ENCODE peak calls at places on chromosomes 11 and 22, in ten cellular contexts. E is lower lobe of right lung, O is stomach, S is foreskin fibroblast, F is psoas muscle, L is AG09309, J is HFF-Myc, Y is fibroblast of the aortic adventitia, T is left ventricle myocardium inferior, Q is tibial nerve. G is an unnamed sample.

GRCh38 chr22:21948390-21948789 is 4.3 kb downstream of the PPM1F start:
- DNase-seq in S (peak), E (no peak), Y (no peak), O (no peak), Q (no peak), L (no peak), J (no peak), T (no peak), F (no peak), G (no peak)

GRCh38 chr11:58771458-58771855 is 39.7 kb upstream of the GLYAT start:
- DNase-seq in Y (peak), Q (no peak), E (no peak), O (no peak), F (no peak), J (no peak), L (no peak), S (no peak), T (no peak), G (no peak)

GRCh38 chr11:96015911-96016565 is 92.1 kb upstream of the MTMR2 start:
- DNase-seq in F (no peak), J (no peak), L (no peak), S (peak), E (no peak), T (no peak), O (no peak), Q (no peak), Y (no peak), G (no peak)

GRCh38 chr22:42621505-42622002 is 6.9 kb upstream of the POLDIP3 start:
- DNase-seq in E (peak), F (peak), J (peak), S (peak), O (peak), L (no peak), T (peak), Y (peak), Q (peak), G (peak)

GRCh38 chr22:44620129-44620840 is 81.7 kb upstream of the PRR5 start:
- DNase-seq in Q (peak), Y (peak), L (no peak), F (peak), O (peak), S (peak), J (no peak), E (peak), T (peak), G (peak)

GRCh38 chr22:22176929-22177616 is 67.5 kb upstream of the VPREB1 start:
- DNase-seq in S (no peak), J (no peak), F (no peak), Y (no peak), O (no peak), T (no peak), Q (no peak), L (no peak), E (no peak), G (no peak)

GRCh38 chr11:72752088-72752914 is at the start of gene ARAP1:
- DNase-seq in E (peak), S (peak), Y (peak), T (peak), J (no peak), L (no peak), Q (peak), F (peak), O (peak), G (peak)

GRCh38 chr11:35969089-35970046 is 25.5 kb downstream of the LDLRAD3 start:
- DNase-seq in S (peak), L (no peak), T (no peak), O (peak), F (no peak), Y (no peak), J (peak), Q (no peak), E (peak), G (no peak)

GRCh38 chr22:31328545-31328960 is 17.6 kb downstream of the PATZ1 start:
- DNase-seq in E (no peak), O (no peak), S (no peak), Y (no peak), F (no peak), J (no peak), Q (no peak), T (no peak), L (no peak), G (no peak)

GRCh38 chr11:14625804-14626203 is 17.8 kb upstream of the PDE3B start:
- DNase-seq in O (no peak), F (no peak), L (no peak), E (no peak), S (no peak), Q (no peak), J (no peak), Y (no peak), T (no peak), G (no peak)

GRCh38 chr11:9574556-9574805 is 1.0 kb downstream of the WEE1 start:
- DNase-seq in T (peak), S (no peak), E (peak), O (peak), J (no peak), Y (peak), F (peak), L (no peak), Q (no peak), G (peak)

GRCh38 chr11:76134239-76134638 is 72.1 kb downstream of the WNT11 start:
- DNase-seq in L (no peak), F (no peak), O (no peak), J (no peak), Q (no peak), T (no peak), E (no peak), Y (no peak), S (no peak), G (no peak)

GRCh38 chr11:34214961-34215805 is 109.8 kb downstream of the NAT10 start:
- DNase-seq in J (no peak), F (no peak), E (no peak), L (no peak), Q (no peak), Y (peak), O (no peak), S (peak), T (no peak), G (no peak)

GRCh38 chr11:133291672-133292265 is 240.5 kb downstream of the OPCML start:
- DNase-seq in L (no peak), F (no peak), O (no peak), E (no peak), Q (no peak), J (no peak), T (no peak), S (no peak), Y (no peak), G (no peak)

GRCh38 chr11:72113170-72113808 is 794 bp upstream of the ANAPC15 start:
- DNase-seq in O (no peak), J (no peak), Y (peak), L (no peak), S (peak), F (no peak), Q (no peak), T (no peak), E (no peak), G (no peak)

GRCh38 chr11:13249992-13250391 is 27.6 kb upstream of the BMAL1 start:
- DNase-seq in S (peak), E (no peak), O (no peak), J (no peak), Q (no peak), Y (no peak), L (no peak), T (no peak), F (no peak), G (no peak)

GRCh38 chr11:30092518-30092917 is 75.7 kb upstream of the KCNA4 start:
- DNase-seq in L (no peak), T (no peak), F (no peak), O (no peak), E (no peak), S (no peak), Y (no peak), Q (no peak), J (no peak), G (no peak)
- H3K4me3 ChIP-seq in L (no peak), T (no peak), F (no peak), O (no peak), E (no peak), S (no peak), Y (no peak), Q (no peak), J (no peak), G (no peak)

DNA sequence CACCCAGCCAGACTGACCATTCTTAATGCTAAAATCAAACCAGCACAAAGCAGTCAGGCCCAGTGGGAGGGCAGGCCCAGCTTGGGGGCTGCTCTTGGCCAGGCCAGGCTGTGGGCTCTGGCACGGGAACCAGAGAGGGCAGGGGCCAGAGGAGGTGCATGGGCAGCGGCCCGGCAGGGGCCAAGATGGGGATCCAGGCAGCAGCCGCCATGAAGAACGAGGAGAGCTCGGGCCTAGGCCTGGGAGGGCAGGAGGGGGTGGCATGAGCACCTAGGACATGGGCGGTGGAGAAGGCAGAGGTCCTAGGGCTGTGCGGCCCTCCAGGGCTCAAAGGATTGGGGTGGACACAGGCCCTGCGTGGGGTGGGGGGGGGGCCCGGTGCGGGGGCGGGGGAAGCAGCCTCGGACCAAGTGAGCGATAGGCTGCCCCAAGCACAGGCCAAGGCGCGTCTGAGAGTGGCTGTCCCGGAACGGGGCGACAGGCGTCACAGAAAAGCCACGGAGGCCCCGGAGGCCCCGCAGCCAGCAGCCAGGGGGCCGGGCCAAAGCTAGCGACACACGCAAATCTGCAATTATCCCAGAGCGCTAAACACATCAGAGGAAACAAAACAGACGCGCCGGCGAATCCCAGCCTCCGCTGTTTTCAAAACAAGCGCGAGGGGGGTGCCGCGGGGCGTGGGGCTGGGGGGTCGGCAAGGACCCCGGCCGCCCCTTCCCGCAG is 8.3 kb downstream of the PLXNB2 start:
- DNase-seq in E (no peak), O (peak), Y (no peak), S (peak), T (peak), Q (no peak), F (no peak), J (no peak), L (no peak), G (no peak)
- H3K4me3 ChIP-seq in E (peak), O (peak), Y (no peak), S (no peak), T (peak), Q (peak), F (peak), J (no peak), L (no peak), G (peak)

DNA sequence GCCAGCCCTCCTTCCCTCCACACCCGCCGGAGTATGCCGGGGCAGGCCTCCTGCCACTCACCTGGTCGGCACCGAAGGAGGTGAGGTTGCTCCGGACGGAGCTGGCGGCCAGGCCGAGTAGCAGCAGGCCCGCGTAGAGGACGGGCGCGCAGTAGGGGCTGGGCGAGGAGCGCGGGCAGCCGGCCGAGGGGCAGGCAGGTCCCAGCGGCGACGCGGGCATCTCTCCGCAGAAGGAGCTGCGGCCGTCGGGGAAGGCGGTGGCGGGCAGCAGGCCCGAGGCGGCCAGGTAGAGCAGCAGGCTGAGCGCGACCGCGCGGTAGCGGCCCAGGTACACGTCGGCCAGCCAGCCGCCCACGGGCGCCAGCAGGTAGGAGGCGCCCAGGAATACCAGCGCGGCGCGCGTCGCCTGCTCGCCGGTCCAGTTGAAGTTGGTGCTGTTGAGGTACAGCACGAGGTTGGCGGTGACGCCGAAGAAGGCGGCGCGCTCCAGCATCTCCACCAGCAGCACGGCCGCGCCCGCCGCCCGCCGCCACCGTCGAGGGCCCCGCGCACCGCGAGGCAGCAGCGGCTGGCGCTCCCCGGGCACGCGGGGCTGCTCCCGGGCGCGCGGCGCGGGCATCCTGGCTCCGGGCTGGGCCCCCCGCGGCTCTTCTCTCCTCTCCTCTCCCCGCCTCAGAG is 904 bp downstream of the SLC15A3 start:
- DNase-seq in L (no peak), F (no peak), J (no peak), S (peak), T (peak), Y (no peak), Q (no peak), E (peak), O (peak), G (peak)
- H3K4me3 ChIP-seq in L (peak), F (peak), J (no peak), S (peak), T (peak), Y (peak), Q (peak), E (peak), O (peak), G (peak)

GRCh38 chr22:39215430-39216142 is 29.2 kb downstream of the PDGFB start:
- DNase-seq in E (peak), L (no peak), Y (no peak), O (no peak), T (no peak), J (no peak), Q (no peak), F (no peak), S (no peak), G (no peak)

GRCh38 chr22:39216143-39216490 is 28.7 kb downstream of the PDGFB start:
- DNase-seq in Q (no peak), O (no peak), S (no peak), T (no peak), E (peak), L (no peak), J (no peak), Y (no peak), F (no peak), G (no peak)

GRCh38 chr22:39214383-39215069 is 30.3 kb downstream of the PDGFB start:
- DNase-seq in S (peak), O (no peak), T (no peak), Y (no peak), J (no peak), F (no peak), Q (no peak), E (peak), L (no peak), G (no peak)

GRCh38 chr22:39214006-39214382 is 30.8 kb downstream of the PDGFB start:
- DNase-seq in E (peak), L (no peak), Y (no peak), O (no peak), F (no peak), T (no peak), S (no peak), J (no peak), Q (no peak), G (no peak)

DNA sequence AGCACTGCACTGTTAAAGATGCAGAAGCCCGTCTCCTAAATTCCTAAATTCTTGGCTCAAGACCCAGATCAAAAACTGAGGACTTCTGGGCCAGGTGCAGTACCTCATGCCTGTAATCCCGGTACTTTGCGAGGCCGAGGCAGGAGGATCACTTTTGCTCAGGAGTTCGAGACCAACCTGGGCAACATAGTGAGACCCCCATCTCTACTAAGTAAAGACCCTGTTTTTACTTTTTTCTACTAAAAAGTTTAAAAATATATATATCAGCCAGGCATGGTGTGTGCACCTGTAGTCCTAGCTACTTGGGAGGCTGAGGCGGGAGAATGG is 29.7 kb downstream of the PDGFB start:
- DNase-seq in S (no peak), E (peak), F (no peak), Q (no peak), O (no peak), Y (no peak), L (no peak), T (no peak), J (no peak), G (no peak)
- H3K4me3 ChIP-seq in S (no peak), E (no peak), F (no peak), Q (no peak), O (no peak), Y (no peak), L (no peak), T (no peak), J (no peak), G (no peak)

DNA sequence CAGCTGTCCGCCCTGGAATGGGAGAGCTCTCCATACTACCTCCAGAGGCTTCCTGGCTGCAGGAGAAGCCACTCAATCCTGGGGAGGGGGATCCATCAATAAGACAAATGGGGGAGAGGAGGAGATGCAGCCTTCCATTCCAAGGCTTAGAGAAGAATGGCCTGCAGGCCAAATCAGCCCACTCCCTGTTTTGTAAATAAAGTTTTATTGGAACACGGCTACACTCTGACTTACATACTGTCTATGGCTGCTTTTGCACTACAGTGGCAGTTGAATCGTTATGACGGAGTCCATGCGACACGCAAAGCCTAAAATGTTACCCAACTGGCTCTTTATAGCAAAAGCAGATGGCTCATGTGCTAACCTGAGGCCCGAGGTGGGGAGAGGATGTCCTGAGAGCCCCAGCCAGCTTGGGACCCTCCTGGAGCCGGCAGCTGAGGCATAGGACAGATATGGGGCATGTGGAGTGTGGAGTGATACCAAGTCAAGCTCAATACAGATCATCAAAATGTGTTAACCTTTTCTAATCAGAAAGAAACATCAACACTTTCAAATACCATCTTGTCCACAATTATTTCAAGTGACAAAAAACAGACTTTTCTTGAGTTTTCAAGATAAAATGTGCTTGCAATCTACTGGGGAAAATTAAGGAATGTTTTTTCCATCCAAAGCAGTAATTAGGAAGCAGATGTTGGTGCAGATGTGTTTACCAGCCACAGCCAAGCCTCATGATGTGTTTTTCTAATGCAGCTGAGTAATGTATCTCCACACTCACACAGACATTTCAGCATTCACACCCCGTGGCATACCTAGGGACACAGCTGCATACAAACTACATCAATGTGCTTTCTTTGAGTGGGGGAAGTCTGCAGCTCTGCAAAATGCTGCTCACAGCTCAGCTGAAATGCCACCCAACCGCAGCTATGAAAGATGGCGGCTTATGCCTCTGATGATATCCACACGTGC is 181.6 kb downstream of the SHANK2 start:
- DNase-seq in F (no peak), Y (no peak), O (no peak), J (no peak), T (no peak), Q (no peak), L (no peak), S (no peak), E (no peak), G (no peak)
- H3K4me3 ChIP-seq in F (no peak), Y (no peak), O (no peak), J (no peak), T (no peak), Q (no peak), L (no peak), S (no peak), E (no peak), G (no peak)

GRCh38 chr22:37186997-37187522 is 987 bp downstream of the C1QTNF6 start:
- DNase-seq in F (peak), T (peak), Y (no peak), L (no peak), E (peak), J (no peak), Q (no peak), S (no peak), O (no peak), G (peak)
- H3K4me3 ChIP-seq in F (peak), T (peak), Y (peak), L (no peak), E (peak), J (peak), Q (peak), S (peak), O (peak), G (peak)

GRCh38 chr11:316891-317291 is 3.1 kb downstream of the IFITM1 start:
- DNase-seq in F (no peak), E (no peak), J (no peak), L (no peak), S (no peak), O (no peak), Q (no peak), T (no peak), Y (no peak), G (no peak)
- H3K4me3 ChIP-seq in F (peak), E (peak), J (peak), L (no peak), S (no peak), O (peak), Q (peak), T (peak), Y (no peak), G (peak)

DNA sequence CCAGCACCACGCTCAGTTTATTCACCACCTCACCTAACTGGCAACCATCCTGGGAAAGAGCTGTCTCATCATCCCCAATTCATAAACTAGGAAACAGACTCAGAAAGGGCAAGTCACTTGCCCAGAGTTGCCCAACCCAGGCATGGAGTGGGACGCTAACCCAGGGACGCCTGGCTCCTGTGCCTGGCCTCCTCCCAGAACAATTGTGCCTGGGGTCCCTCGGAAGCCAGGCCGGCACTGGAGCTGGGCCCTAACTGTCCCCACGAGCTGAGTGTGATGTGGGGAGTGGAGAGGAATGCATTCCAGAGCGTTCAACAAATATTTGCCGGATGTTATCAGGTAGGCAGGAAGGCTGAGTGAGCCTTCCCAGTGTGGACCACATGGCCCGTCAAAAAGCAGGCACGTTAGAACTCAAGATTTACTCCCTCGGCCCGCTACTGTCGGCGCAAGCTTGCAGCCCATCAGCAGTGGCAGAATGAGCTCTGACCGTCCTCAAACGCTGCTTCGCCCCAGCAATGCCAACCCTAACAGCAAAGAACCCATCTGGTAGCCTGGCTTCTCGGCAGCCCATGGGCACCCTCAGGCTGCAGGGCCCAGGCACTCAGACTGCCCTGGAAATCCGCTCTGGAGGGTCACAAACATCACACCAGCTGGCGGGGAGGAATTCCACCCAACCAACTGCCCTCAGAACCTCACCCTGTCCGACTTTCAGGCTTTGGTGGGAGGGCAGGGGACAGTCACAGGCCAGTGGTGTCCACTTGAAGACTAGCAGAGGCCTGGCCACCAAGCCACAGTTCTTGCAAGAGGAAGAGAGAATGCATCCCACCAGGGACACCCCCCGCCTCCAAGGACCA is 35.6 kb downstream of the MYH9 start:
- DNase-seq in J (no peak), Q (no peak), O (peak), L (no peak), Y (no peak), E (peak), T (no peak), F (no peak), S (peak), G (no peak)
- H3K4me3 ChIP-seq in J (no peak), Q (peak), O (peak), L (no peak), Y (no peak), E (no peak), T (peak), F (peak), S (no peak), G (no peak)

G was measured in right cardiac atrium.